ENCODE peak calls at places on chromosomes 4 and X, in six cellular contexts. One of them, this sample, is unnamed.

GRCh38 chr4:53919605-53920004 is 144.8 kb downstream of the CHIC2 start:
- DNase-seq in endothelial cell of umbilical vein: no peak
- DNase-seq in NB4: no peak
- DNase-seq in H1: no peak
- DNase-seq in IMR-90: no peak
- DNase-seq in gastrocnemius medialis: no peak
- DNase-seq in this sample: no peak

GRCh38 chr4:136524039-136524438 is 1008.3 kb downstream of the PCDH18 start:
- DNase-seq in IMR-90: no peak
- DNase-seq in endothelial cell of umbilical vein: no peak
- DNase-seq in gastrocnemius medialis: no peak
- DNase-seq in H1: no peak
- DNase-seq in NB4: no peak
- DNase-seq in this sample: no peak

GRCh38 chrX:132022115-132022862 is 813 bp upstream of the STK26 start:
- DNase-seq in IMR-90: no peak
- DNase-seq in endothelial cell of umbilical vein: peak; percentile 29
- DNase-seq in NB4: peak; percentile 57
- DNase-seq in H1: no peak
- DNase-seq in gastrocnemius medialis: no peak
- DNase-seq in this sample: peak; percentile 60

GRCh38 chr4:139633661-139634060 is 32.0 kb upstream of the MGST2 start:
- DNase-seq in gastrocnemius medialis: no peak
- DNase-seq in endothelial cell of umbilical vein: peak; percentile 29
- DNase-seq in IMR-90: peak; percentile 20
- DNase-seq in H1: no peak
- DNase-seq in NB4: no peak
- DNase-seq in this sample: no peak

GRCh38 chrX:10199212-10199611 is 42.4 kb downstream of the CLCN4 start:
- DNase-seq in H1: no peak
- DNase-seq in gastrocnemius medialis: peak; percentile 22
- DNase-seq in NB4: peak; percentile 93
- DNase-seq in IMR-90: peak; percentile 67
- DNase-seq in endothelial cell of umbilical vein: peak; percentile 11
- DNase-seq in this sample: peak; percentile 70

GRCh38 chrX:113269203-113269602 is 428.6 kb upstream of the AMOT start:
- DNase-seq in gastrocnemius medialis: no peak
- DNase-seq in endothelial cell of umbilical vein: no peak
- DNase-seq in IMR-90: no peak
- DNase-seq in H1: no peak
- DNase-seq in NB4: no peak
- DNase-seq in this sample: no peak

GRCh38 chr4:10677796-10678497 is 6.6 kb downstream of the CLNK start:
- DNase-seq in H1: no peak
- DNase-seq in gastrocnemius medialis: no peak
- DNase-seq in IMR-90: no peak
- DNase-seq in NB4: no peak
- DNase-seq in endothelial cell of umbilical vein: no peak
- DNase-seq in this sample: no peak

GRCh38 chr4:25908491-25908901 is 5.5 kb upstream of the SMIM20 start:
- DNase-seq in H1: no peak
- DNase-seq in NB4: no peak
- DNase-seq in gastrocnemius medialis: no peak
- DNase-seq in endothelial cell of umbilical vein: peak; percentile 75
- DNase-seq in IMR-90: peak; percentile 99
- DNase-seq in this sample: no peak

GRCh38 chrX:53160297-53160983 is 64.6 kb downstream of the KDM5C start:
- DNase-seq in gastrocnemius medialis: peak; percentile 25
- DNase-seq in IMR-90: no peak
- DNase-seq in H1: no peak
- DNase-seq in NB4: no peak
- DNase-seq in endothelial cell of umbilical vein: no peak
- DNase-seq in this sample: no peak

GRCh38 chr4:110636231-110636676 is 13.4 kb upstream of the PITX2 start:
- DNase-seq in H1: no peak
- DNase-seq in endothelial cell of umbilical vein: no peak
- DNase-seq in IMR-90: no peak
- DNase-seq in gastrocnemius medialis: no peak
- DNase-seq in NB4: no peak
- DNase-seq in this sample: no peak

GRCh38 chrX:52341493-52341892 is 27.3 kb upstream of the XAGE2 start:
- DNase-seq in H1: no peak
- DNase-seq in gastrocnemius medialis: no peak
- DNase-seq in NB4: no peak
- DNase-seq in endothelial cell of umbilical vein: no peak
- DNase-seq in IMR-90: no peak
- DNase-seq in this sample: no peak

GRCh38 chr4:10205223-10205622 is 88.6 kb upstream of the WDR1 start:
- DNase-seq in endothelial cell of umbilical vein: no peak
- DNase-seq in NB4: peak; percentile 0
- DNase-seq in IMR-90: no peak
- DNase-seq in H1: no peak
- DNase-seq in gastrocnemius medialis: no peak
- DNase-seq in this sample: no peak

GRCh38 chr4:99438578-99438875 is 3.4 kb upstream of the ADH7 start:
- DNase-seq in gastrocnemius medialis: no peak
- DNase-seq in NB4: no peak
- DNase-seq in H1: no peak
- DNase-seq in IMR-90: no peak
- DNase-seq in endothelial cell of umbilical vein: no peak
- DNase-seq in this sample: no peak

GRCh38 chr4:143381171-143382118 is 44.8 kb downstream of the GAB1 start:
- DNase-seq in gastrocnemius medialis: peak; percentile 70
- DNase-seq in endothelial cell of umbilical vein: peak; percentile 98
- DNase-seq in H1: no peak
- DNase-seq in IMR-90: peak; percentile 93
- DNase-seq in NB4: no peak
- DNase-seq in this sample: no peak

GRCh38 chrX:636971-637659 is 6.5 kb downstream of the SHOX start:
- DNase-seq in IMR-90: no peak
- DNase-seq in H1: no peak
- DNase-seq in gastrocnemius medialis: no peak
- DNase-seq in endothelial cell of umbilical vein: no peak
- DNase-seq in NB4: no peak
- DNase-seq in this sample: no peak

GRCh38 chr4:160423879-160424451 is 1321.1 kb downstream of the RAPGEF2 start:
- DNase-seq in gastrocnemius medialis: no peak
- DNase-seq in H1: no peak
- DNase-seq in IMR-90: no peak
- DNase-seq in endothelial cell of umbilical vein: no peak
- DNase-seq in NB4: peak; percentile 25
- DNase-seq in this sample: no peak

GRCh38 chrX:131626681-131627296 is 82.9 kb downstream of the OR13H1 start:
- DNase-seq in IMR-90: no peak
- DNase-seq in NB4: no peak
- DNase-seq in H1: no peak
- DNase-seq in gastrocnemius medialis: no peak
- DNase-seq in endothelial cell of umbilical vein: no peak
- DNase-seq in this sample: peak; percentile 13

GRCh38 chr4:147865926-147866325 is 134.0 kb downstream of the ARHGAP10 start:
- DNase-seq in IMR-90: peak; percentile 60
- DNase-seq in NB4: no peak
- DNase-seq in gastrocnemius medialis: no peak
- DNase-seq in endothelial cell of umbilical vein: peak; percentile 37
- DNase-seq in H1: peak; percentile 17
- DNase-seq in this sample: no peak

GRCh38 chrX:37644381-37645305 is 40.9 kb upstream of the XK start:
- DNase-seq in IMR-90: no peak
- DNase-seq in gastrocnemius medialis: no peak
- DNase-seq in endothelial cell of umbilical vein: no peak
- DNase-seq in H1: no peak
- DNase-seq in NB4: no peak
- DNase-seq in this sample: peak; percentile 31

GRCh38 chr4:155444695-155445094 is 67.9 kb upstream of the MAP9 start:
- DNase-seq in H1: no peak
- DNase-seq in NB4: no peak
- DNase-seq in gastrocnemius medialis: no peak
- DNase-seq in endothelial cell of umbilical vein: no peak
- DNase-seq in IMR-90: no peak
- DNase-seq in this sample: no peak

GRCh38 chrX:7091923-7092322 is 55.6 kb upstream of the STS start:
- DNase-seq in NB4: no peak
- DNase-seq in IMR-90: no peak
- DNase-seq in endothelial cell of umbilical vein: no peak
- DNase-seq in gastrocnemius medialis: no peak
- DNase-seq in H1: no peak
- DNase-seq in this sample: no peak

DNA sequence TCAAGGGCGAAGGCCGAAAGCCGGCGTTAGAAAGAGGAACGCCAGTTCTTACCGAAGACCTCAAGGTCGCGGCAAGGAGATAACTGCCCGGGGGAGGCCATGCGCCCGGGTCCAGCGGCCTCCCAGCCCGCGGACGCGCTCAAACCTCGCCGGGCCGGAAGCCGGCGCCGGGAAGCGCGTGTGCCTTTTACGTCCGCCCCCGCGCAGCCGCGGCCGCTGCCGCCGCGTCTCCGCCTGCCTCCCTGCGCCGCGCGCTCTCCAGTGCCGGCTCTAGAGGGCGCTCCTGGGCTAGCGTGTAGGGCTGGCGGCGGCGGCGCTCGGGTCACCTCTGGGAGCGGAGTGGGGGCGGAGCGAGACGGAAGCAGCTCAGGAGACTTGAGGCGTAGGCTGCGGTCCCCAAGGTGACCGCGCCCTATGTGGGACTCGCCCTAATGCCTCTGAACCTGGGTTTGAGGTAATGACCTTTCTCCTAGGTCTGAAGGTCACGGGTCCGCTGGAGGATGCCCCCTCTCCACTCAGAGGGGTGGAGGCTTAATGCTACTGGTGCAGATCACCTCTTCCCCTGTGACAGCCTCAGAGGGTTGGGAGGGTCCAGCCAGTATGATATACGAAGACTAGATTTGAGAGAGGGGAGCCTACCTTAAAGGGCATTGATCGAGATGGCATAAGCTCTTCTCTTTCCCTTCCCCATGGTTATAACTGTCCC is 839 bp downstream of the SLC25A5 start:
- DNase-seq in IMR-90: peak; percentile 71
- DNase-seq in H1: peak; percentile 23
- DNase-seq in NB4: peak; percentile 90
- DNase-seq in endothelial cell of umbilical vein: peak; percentile 81
- DNase-seq in gastrocnemius medialis: peak; percentile 86
- DNase-seq in this sample: peak; percentile 90
- TF ChIP-seq POLR2A in IMR-90: peak; percentile 14
- TF ChIP-seq POLR2A in H1: no peak
- TF ChIP-seq POLR2A in NB4: peak; percentile 54
- TF ChIP-seq POLR2A in endothelial cell of umbilical vein: no peak
- TF ChIP-seq POLR2A in gastrocnemius medialis: peak; percentile 64
- TF ChIP-seq POLR2A in this sample: peak; percentile 59

DNA sequence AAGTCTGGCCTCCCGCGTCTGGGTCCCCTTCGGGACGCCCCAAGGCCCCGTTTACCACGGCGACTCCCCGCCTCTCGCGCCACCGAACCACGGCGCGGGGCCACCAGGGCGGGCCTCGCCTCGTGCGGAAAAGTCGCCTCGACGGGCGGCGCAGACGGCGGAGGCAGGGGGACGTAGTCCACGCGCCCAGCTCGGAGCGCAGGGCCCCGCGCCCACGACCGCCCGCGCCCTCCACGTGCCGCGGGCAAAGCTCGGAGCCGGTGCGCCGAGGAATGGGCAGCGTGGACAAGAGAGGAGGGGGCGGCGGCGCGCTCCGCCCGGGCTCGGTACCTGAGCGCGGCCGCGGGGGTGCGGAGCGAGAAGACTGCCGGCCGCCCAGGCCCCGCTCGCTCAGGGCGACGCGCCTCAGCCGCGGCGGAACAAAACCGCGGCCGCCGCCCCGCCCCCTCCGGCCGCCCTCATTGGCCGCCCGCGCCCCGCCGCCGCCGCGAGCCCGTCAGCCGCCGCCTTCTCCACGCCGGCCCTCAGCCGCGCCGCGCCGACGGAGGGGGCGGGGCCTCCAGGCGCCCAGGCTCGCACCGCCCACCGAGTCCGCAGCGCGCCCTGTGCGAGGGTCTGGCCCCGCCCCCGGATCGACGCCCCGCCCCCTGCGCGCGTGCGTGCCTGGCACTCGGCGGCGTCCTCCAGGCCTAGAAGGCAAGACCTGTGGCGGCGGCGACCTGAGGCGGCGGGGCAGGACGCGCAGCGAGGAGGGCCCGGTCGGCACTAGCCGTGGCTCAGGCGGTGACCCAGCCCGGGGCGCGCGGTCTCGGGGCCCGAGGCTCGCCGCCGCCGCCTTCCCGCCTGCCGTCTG is at the start of gene FAM53A:
- DNase-seq in IMR-90: peak; percentile 78
- DNase-seq in gastrocnemius medialis: peak; percentile 91
- DNase-seq in endothelial cell of umbilical vein: peak; percentile 84
- DNase-seq in H1: peak; percentile 38
- DNase-seq in NB4: peak; percentile 91
- DNase-seq in this sample: peak; percentile 93
- TF ChIP-seq POLR2A in IMR-90: peak; percentile 81
- TF ChIP-seq POLR2A in gastrocnemius medialis: peak; percentile 64
- TF ChIP-seq POLR2A in endothelial cell of umbilical vein: peak; percentile 43
- TF ChIP-seq POLR2A in H1: no peak
- TF ChIP-seq POLR2A in NB4: peak; percentile 60
- TF ChIP-seq POLR2A in this sample: peak; percentile 40

DNA sequence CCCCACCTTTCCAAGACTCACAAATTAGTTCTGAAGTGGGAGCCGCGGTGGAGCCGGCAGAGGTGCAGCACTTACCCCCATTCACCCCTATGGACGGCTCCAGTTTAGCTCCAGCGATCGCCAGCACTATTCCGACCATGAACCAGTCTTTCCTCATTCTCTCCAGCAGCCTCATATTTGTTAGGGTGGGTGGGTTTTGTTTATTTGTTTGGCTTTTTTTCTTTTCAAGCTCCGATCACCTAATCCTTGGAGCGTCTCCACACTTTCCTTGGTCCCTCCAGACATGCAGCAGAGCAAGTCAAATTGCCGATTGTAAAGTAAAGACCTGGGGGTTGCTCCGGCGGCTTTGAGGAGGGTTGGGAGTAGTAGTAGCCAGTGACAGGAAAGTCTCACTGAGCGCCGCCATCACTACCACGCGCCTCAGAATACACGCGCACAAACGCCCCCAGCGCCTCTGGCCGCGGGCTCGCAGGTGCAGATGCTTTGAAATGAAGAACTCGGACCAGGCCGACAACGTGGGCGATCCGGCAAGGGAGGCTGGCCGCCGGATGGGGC is at the start of gene SLC10A7:
- DNase-seq in gastrocnemius medialis: peak; percentile 57
- DNase-seq in H1: peak; percentile 31
- DNase-seq in IMR-90: peak; percentile 71
- DNase-seq in endothelial cell of umbilical vein: peak; percentile 84
- DNase-seq in NB4: peak; percentile 86
- DNase-seq in this sample: peak; percentile 84
- TF ChIP-seq POLR2A in gastrocnemius medialis: no peak
- TF ChIP-seq POLR2A in H1: no peak
- TF ChIP-seq POLR2A in IMR-90: no peak
- TF ChIP-seq POLR2A in endothelial cell of umbilical vein: no peak
- TF ChIP-seq POLR2A in NB4: no peak
- TF ChIP-seq POLR2A in this sample: no peak

GRCh38 chr4:23348789-23349498 is 540.9 kb downstream of the PPARGC1A start:
- DNase-seq in endothelial cell of umbilical vein: no peak
- DNase-seq in H1: no peak
- DNase-seq in gastrocnemius medialis: no peak
- DNase-seq in NB4: no peak
- DNase-seq in IMR-90: no peak
- DNase-seq in this sample: no peak
- TF ChIP-seq POLR2A in endothelial cell of umbilical vein: no peak
- TF ChIP-seq POLR2A in H1: no peak
- TF ChIP-seq POLR2A in gastrocnemius medialis: no peak
- TF ChIP-seq POLR2A in NB4: no peak
- TF ChIP-seq POLR2A in IMR-90: no peak
- TF ChIP-seq POLR2A in this sample: no peak

GRCh38 chr4:66225539-66225938 is 555.2 kb upstream of the EPHA5 start:
- DNase-seq in gastrocnemius medialis: no peak
- DNase-seq in IMR-90: no peak
- DNase-seq in endothelial cell of umbilical vein: no peak
- DNase-seq in H1: no peak
- DNase-seq in NB4: no peak
- DNase-seq in this sample: no peak
- TF ChIP-seq POLR2A in gastrocnemius medialis: no peak
- TF ChIP-seq POLR2A in IMR-90: no peak
- TF ChIP-seq POLR2A in endothelial cell of umbilical vein: no peak
- TF ChIP-seq POLR2A in H1: no peak
- TF ChIP-seq POLR2A in NB4: no peak
- TF ChIP-seq POLR2A in this sample: no peak